ENCODE peak calls at places on chromosomes 1 and 21, in seven cellular contexts. One of them, this sample, is unnamed.

GRCh38 chr1:161100534-161100933 is 2.4 kb downstream of the KLHDC9 start:
- DNase-seq in PC-3: no peak
- DNase-seq in neural progenitor cell: no peak
- DNase-seq in PC-9: no peak
- DNase-seq in GM23248: no peak
- DNase-seq in GM23338: no peak
- DNase-seq in mammary epithelial cell: no peak
- DNase-seq in this sample: no peak

GRCh38 chr21:42040411-42041180 is 30.4 kb upstream of the ZBTB21 start:
- DNase-seq in PC-3: peak; percentile 99
- DNase-seq in neural progenitor cell: no peak
- DNase-seq in PC-9: peak; percentile 90
- DNase-seq in GM23248: peak; percentile 99
- DNase-seq in GM23338: no peak
- DNase-seq in mammary epithelial cell: peak; percentile 99
- DNase-seq in this sample: no peak

GRCh38 chr1:230163205-230163604 is 96.2 kb downstream of the GALNT2 start:
- DNase-seq in PC-3: peak; percentile 22
- DNase-seq in neural progenitor cell: no peak
- DNase-seq in PC-9: no peak
- DNase-seq in GM23248: peak; percentile 98
- DNase-seq in GM23338: no peak
- DNase-seq in mammary epithelial cell: peak; percentile 12
- DNase-seq in this sample: no peak

GRCh38 chr21:27566521-27566920 is 599.6 kb upstream of the ADAMTS5 start:
- DNase-seq in PC-3: no peak
- DNase-seq in neural progenitor cell: no peak
- DNase-seq in PC-9: no peak
- DNase-seq in GM23248: no peak
- DNase-seq in GM23338: no peak
- DNase-seq in mammary epithelial cell: no peak
- DNase-seq in this sample: no peak

GRCh38 chr1:7572654-7573152 is 198.4 kb upstream of the VAMP3 start:
- DNase-seq in PC-3: no peak
- DNase-seq in neural progenitor cell: no peak
- DNase-seq in PC-9: no peak
- DNase-seq in GM23248: no peak
- DNase-seq in GM23338: no peak
- DNase-seq in mammary epithelial cell: peak; percentile 31
- DNase-seq in this sample: no peak

GRCh38 chr1:208007938-208008342 is 97.0 kb upstream of the CD34 start:
- DNase-seq in PC-3: peak; percentile 78
- DNase-seq in neural progenitor cell: no peak
- DNase-seq in PC-9: no peak
- DNase-seq in GM23248: peak; percentile 85
- DNase-seq in GM23338: no peak
- DNase-seq in mammary epithelial cell: peak; percentile 77
- DNase-seq in this sample: no peak

GRCh38 chr1:235270625-235271024 is 57.4 kb downstream of the ARID4B start:
- DNase-seq in PC-3: no peak
- DNase-seq in neural progenitor cell: no peak
- DNase-seq in PC-9: no peak
- DNase-seq in GM23248: peak; percentile 81
- DNase-seq in GM23338: peak; percentile 67
- DNase-seq in mammary epithelial cell: peak; percentile 34
- DNase-seq in this sample: no peak

GRCh38 chr1:246155923-246156322 is 351.2 kb downstream of the SMYD3 start:
- DNase-seq in PC-3: peak; percentile 76
- DNase-seq in neural progenitor cell: no peak
- DNase-seq in PC-9: no peak
- DNase-seq in GM23248: peak; percentile 58
- DNase-seq in GM23338: no peak
- DNase-seq in mammary epithelial cell: no peak
- DNase-seq in this sample: no peak

GRCh38 chr1:19044471-19044870 is 88.0 kb upstream of the IFFO2 start:
- DNase-seq in PC-3: no peak
- DNase-seq in neural progenitor cell: no peak
- DNase-seq in PC-9: no peak
- DNase-seq in GM23248: no peak
- DNase-seq in GM23338: no peak
- DNase-seq in mammary epithelial cell: no peak
- DNase-seq in this sample: no peak

GRCh38 chr1:1621682-1622577 is 6.6 kb downstream of the MIB2 start:
- DNase-seq in PC-3: no peak
- DNase-seq in neural progenitor cell: no peak
- DNase-seq in PC-9: no peak
- DNase-seq in GM23248: peak; percentile 51
- DNase-seq in GM23338: no peak
- DNase-seq in mammary epithelial cell: no peak
- DNase-seq in this sample: no peak

GRCh38 chr1:10479276-10479675 is 4.5 kb downstream of the PEX14 start:
- DNase-seq in PC-3: no peak
- DNase-seq in neural progenitor cell: no peak
- DNase-seq in PC-9: no peak
- DNase-seq in GM23248: no peak
- DNase-seq in GM23338: no peak
- DNase-seq in mammary epithelial cell: peak; percentile 63
- DNase-seq in this sample: no peak

GRCh38 chr1:21956720-21957552 is 19.8 kb upstream of the HSPG2 start:
- DNase-seq in PC-3: peak; percentile 88
- DNase-seq in neural progenitor cell: no peak
- DNase-seq in PC-9: peak; percentile 89
- DNase-seq in GM23248: peak; percentile 60
- DNase-seq in GM23338: peak; percentile 29
- DNase-seq in mammary epithelial cell: peak; percentile 99
- DNase-seq in this sample: no peak

DNA sequence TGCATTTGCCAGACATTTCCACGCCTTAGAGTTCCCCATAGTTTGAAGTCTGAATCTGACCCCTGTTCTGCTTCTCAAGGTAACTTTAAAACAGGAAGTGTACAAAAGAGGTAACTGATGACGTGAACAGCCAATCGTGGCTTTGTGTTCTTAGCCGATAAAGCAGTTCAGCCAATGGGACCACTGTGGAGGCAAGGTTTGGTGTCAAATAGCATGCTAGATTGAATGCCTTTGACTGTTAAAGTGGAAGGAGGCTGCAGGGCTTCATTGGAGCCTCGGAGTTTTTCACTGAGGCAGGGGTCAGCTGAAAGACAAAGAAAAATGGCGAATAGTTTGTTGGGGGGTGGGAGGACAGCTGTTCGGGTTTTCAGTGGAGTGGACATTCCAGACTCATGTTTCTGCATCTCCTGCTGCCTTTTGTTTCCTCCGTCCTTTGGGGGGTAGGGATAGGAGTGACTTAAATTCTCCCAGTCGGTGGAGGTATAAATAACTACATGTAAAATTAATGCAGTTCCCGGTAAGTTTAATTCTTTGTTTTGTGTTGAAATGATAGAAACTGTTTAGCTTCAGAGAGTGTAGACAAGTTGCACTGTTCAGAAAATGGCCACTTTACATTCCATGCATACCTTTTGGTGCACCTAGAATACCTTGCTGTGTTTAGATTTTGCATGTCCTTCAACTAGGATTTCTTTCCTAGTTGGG is 17.7 kb downstream of the NFYC start:
- DNase-seq in PC-3: peak; percentile 88
- DNase-seq in neural progenitor cell: peak; percentile 96
- DNase-seq in PC-9: peak; percentile 94
- DNase-seq in GM23248: peak; percentile 96
- DNase-seq in GM23338: peak; percentile 98
- DNase-seq in mammary epithelial cell: peak; percentile 95
- DNase-seq in this sample: peak; percentile 80
- H3K79me2 ChIP-seq in PC-3: peaks cover 96% of the 10 kb centered on the region
- H3K79me2 ChIP-seq in neural progenitor cell: peaks cover 94% of the 10 kb centered on the region
- H3K79me2 ChIP-seq in PC-9: peaks cover 82% of the 10 kb centered on the region
- H3K79me2 ChIP-seq in GM23248: peaks cover 96% of the 10 kb centered on the region
- H3K79me2 ChIP-seq in GM23338: peaks cover 92% of the 10 kb centered on the region
- H3K79me2 ChIP-seq in mammary epithelial cell: peaks cover 88% of the 10 kb centered on the region
- H3K79me2 ChIP-seq in this sample: peaks cover 97% of the 10 kb centered on the region

DNA sequence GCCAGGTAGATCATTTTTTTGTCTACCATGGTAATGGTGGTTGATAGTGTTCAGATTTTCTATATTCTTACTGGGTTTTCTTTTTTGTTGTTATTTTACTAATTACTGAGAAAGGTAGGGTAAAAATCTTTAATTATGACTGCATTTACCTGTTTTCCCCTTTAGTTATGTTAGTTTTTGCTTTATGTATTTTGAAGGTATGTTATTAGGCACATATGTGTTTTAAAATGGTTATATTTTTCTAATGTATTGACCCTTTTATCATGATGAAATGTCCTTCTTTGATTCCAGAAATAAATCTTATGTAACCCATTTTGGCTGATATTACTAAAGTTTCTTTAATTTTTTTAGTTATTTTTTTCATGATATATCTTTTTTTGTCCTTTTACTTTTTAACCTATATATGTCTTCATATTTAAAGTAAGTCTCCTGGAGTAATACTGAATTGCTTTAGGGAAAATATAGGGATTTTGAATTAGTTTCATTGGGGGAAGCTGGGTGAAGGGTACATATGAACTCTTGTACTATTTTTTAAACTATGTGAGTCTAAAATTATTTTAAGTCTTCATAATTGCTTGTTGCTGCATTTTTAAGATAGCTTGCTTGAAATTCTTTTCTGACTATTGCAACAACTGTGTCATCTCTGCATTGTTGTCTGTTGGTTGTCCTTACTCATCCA is 22.4 kb downstream of the SLC35A3 start:
- DNase-seq in PC-3: no peak
- DNase-seq in neural progenitor cell: no peak
- DNase-seq in PC-9: no peak
- DNase-seq in GM23248: no peak
- DNase-seq in GM23338: no peak
- DNase-seq in mammary epithelial cell: no peak
- DNase-seq in this sample: no peak
- H3K79me2 ChIP-seq in PC-3: peaks cover 61% of the 10 kb centered on the region
- H3K79me2 ChIP-seq in neural progenitor cell: peaks cover 35% of the 10 kb centered on the region
- H3K79me2 ChIP-seq in PC-9: peaks cover 48% of the 10 kb centered on the region
- H3K79me2 ChIP-seq in GM23248: peaks cover 71% of the 10 kb centered on the region
- H3K79me2 ChIP-seq in GM23338: peaks cover 27% of the 10 kb centered on the region
- H3K79me2 ChIP-seq in mammary epithelial cell: peaks cover 57% of the 10 kb centered on the region
- H3K79me2 ChIP-seq in this sample: peaks cover 42% of the 10 kb centered on the region

DNA sequence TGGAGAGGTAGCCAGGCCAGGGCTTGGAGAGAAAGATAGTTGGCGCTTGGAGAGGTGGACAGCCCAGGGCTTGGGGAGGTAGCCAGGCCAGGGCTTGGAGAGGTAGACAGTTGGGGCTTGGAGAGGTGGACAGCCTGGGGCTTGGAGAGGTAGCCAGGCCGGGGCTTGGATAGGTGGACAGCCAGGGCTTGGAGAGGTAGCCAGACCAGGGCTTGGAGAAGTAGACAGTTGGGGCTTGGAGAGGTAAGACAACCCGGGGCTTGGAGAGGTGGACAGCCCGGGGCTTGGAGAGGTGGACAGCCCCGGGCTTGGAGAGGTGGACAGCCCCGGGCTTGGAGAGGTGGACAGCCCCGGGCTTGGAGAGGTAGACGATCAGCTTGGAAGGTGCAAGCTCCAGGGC is 7.7 kb downstream of the LSS start:
- DNase-seq in PC-3: no peak
- DNase-seq in neural progenitor cell: no peak
- DNase-seq in PC-9: no peak
- DNase-seq in GM23248: no peak
- DNase-seq in GM23338: no peak
- DNase-seq in mammary epithelial cell: no peak
- DNase-seq in this sample: no peak
- H3K79me2 ChIP-seq in PC-3: peaks cover 7% of the 10 kb centered on the region
- H3K79me2 ChIP-seq in neural progenitor cell: peaks cover 41% of the 10 kb centered on the region
- H3K79me2 ChIP-seq in PC-9: no peaks in the 10 kb centered on the region
- H3K79me2 ChIP-seq in GM23248: peaks cover 35% of the 10 kb centered on the region
- H3K79me2 ChIP-seq in GM23338: peaks cover 86% of the 10 kb centered on the region
- H3K79me2 ChIP-seq in mammary epithelial cell: peaks cover 95% of the 10 kb centered on the region
- H3K79me2 ChIP-seq in this sample: peaks cover 44% of the 10 kb centered on the region

GRCh38 chr1:201026746-201027145 is 3.2 kb upstream of the KIF21B start:
- DNase-seq in PC-3: no peak
- DNase-seq in neural progenitor cell: no peak
- DNase-seq in PC-9: no peak
- DNase-seq in GM23248: no peak
- DNase-seq in GM23338: no peak
- DNase-seq in mammary epithelial cell: no peak
- DNase-seq in this sample: no peak

GRCh38 chr1:201024251-201024998 is 911 bp upstream of the KIF21B start:
- DNase-seq in PC-3: no peak
- DNase-seq in neural progenitor cell: peak; percentile 37
- DNase-seq in PC-9: peak; percentile 9
- DNase-seq in GM23248: no peak
- DNase-seq in GM23338: peak; percentile 49
- DNase-seq in mammary epithelial cell: no peak
- DNase-seq in this sample: peak; percentile 27

GRCh38 chr1:201025571-201026002 is 2.1 kb upstream of the KIF21B start:
- DNase-seq in PC-3: peak; percentile 47
- DNase-seq in neural progenitor cell: peak; percentile 56
- DNase-seq in PC-9: peak; percentile 32
- DNase-seq in GM23248: peak; percentile 52
- DNase-seq in GM23338: peak; percentile 70
- DNase-seq in mammary epithelial cell: no peak
- DNase-seq in this sample: no peak

GRCh38 chr1:201028473-201028889 is 5.0 kb upstream of the KIF21B start:
- DNase-seq in PC-3: no peak
- DNase-seq in neural progenitor cell: no peak
- DNase-seq in PC-9: peak; percentile 25
- DNase-seq in GM23248: no peak
- DNase-seq in GM23338: no peak
- DNase-seq in mammary epithelial cell: no peak
- DNase-seq in this sample: no peak

DNA sequence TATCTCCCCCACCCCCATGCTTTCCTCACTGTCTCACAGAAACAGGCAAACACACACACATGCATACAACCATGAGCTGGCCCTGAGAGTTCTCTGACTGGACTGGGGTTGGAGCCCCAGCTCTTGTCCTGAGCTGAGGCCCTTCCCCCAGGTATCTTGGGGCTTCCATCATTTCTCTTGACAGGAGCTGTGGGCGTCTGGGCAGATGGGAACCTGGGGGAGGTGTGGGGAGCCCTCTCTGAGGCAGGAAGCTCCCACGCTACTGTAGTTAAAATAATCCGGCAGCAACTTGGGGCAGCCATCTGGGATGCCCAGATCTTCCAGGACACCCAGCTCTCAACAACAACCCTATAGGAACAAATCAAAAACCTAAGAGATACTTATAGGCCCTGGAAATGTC is 2.7 kb upstream of the KIF21B start:
- DNase-seq in PC-3: no peak
- DNase-seq in neural progenitor cell: no peak
- DNase-seq in PC-9: no peak
- DNase-seq in GM23248: no peak
- DNase-seq in GM23338: no peak
- DNase-seq in mammary epithelial cell: no peak
- DNase-seq in this sample: no peak
- H3K79me2 ChIP-seq in PC-3: no peaks in the 10 kb centered on the region
- H3K79me2 ChIP-seq in neural progenitor cell: no peaks in the 10 kb centered on the region
- H3K79me2 ChIP-seq in PC-9: no peaks in the 10 kb centered on the region
- H3K79me2 ChIP-seq in GM23248: no peaks in the 10 kb centered on the region
- H3K79me2 ChIP-seq in GM23338: peaks cover 4% of the 10 kb centered on the region
- H3K79me2 ChIP-seq in mammary epithelial cell: no peaks in the 10 kb centered on the region
- H3K79me2 ChIP-seq in this sample: peaks cover 21% of the 10 kb centered on the region

GRCh38 chr1:3911521-3911845 is 11.4 kb upstream of the C1orf174 start:
- DNase-seq in PC-3: no peak
- DNase-seq in neural progenitor cell: no peak
- DNase-seq in PC-9: no peak
- DNase-seq in GM23248: no peak
- DNase-seq in GM23338: no peak
- DNase-seq in mammary epithelial cell: no peak
- DNase-seq in this sample: no peak
- H3K79me2 ChIP-seq in PC-3: no peaks in the 10 kb centered on the region
- H3K79me2 ChIP-seq in neural progenitor cell: no peaks in the 10 kb centered on the region
- H3K79me2 ChIP-seq in PC-9: no peaks in the 10 kb centered on the region
- H3K79me2 ChIP-seq in GM23248: no peaks in the 10 kb centered on the region
- H3K79me2 ChIP-seq in GM23338: no peaks in the 10 kb centered on the region
- H3K79me2 ChIP-seq in mammary epithelial cell: no peaks in the 10 kb centered on the region
- H3K79me2 ChIP-seq in this sample: no peaks in the 10 kb centered on the region

This sample was measured in DND-41.